ENCODE peak calls at places on chromosomes 11 and 22, in nine cellular contexts. F, A, U, N, Q, P, X, O and B are unnamed samples.

GRCh38 chr11:116790167-116791001 is 1.3 kb downstream of the APOA5 start:
- DNase-seq in F (no peak), A (no peak), U (no peak), N (no peak), Q (no peak), P (no peak), X (no peak), O (no peak), B (no peak)

GRCh38 chr22:25969286-25969685 is 200.0 kb upstream of the SEZ6L start:
- DNase-seq in F (no peak), A (no peak), U (no peak), N (no peak), Q (no peak), P (no peak), X (no peak), O (no peak), B (no peak)

GRCh38 chr11:14357843-14358728 is 897 bp downstream of the RRAS2 start:
- DNase-seq in F (peak), A (peak), U (no peak), N (peak), Q (no peak), P (peak), X (peak), O (peak), B (peak)

GRCh38 chr11:118610220-118610772 is 2.9 kb downstream of the PHLDB1 start:
- DNase-seq in F (no peak), A (no peak), U (no peak), N (no peak), Q (no peak), P (no peak), X (no peak), O (no peak), B (no peak)

GRCh38 chr22:24025475-24025874 is 14.4 kb downstream of the CABIN1 start:
- DNase-seq in F (no peak), A (no peak), U (no peak), N (no peak), Q (no peak), P (peak), X (no peak), O (no peak), B (no peak)

GRCh38 chr22:45828836-45829235 is 148.1 kb downstream of the WNT7B start:
- DNase-seq in F (no peak), A (no peak), U (no peak), N (no peak), Q (no peak), P (no peak), X (no peak), O (no peak), B (no peak)

GRCh38 chr11:2151500-2152257 is 9.3 kb downstream of the INS start:
- DNase-seq in F (peak), A (peak), U (peak), N (peak), Q (no peak), P (peak), X (peak), O (peak), B (peak)

GRCh38 chr11:117378966-117379865 is 51.6 kb downstream of the CEP164 start:
- DNase-seq in F (no peak), A (no peak), U (no peak), N (no peak), Q (no peak), P (no peak), X (no peak), O (no peak), B (no peak)

GRCh38 chr11:124814739-124815138 is 14.5 kb upstream of the MSANTD2 start:
- DNase-seq in F (no peak), A (no peak), U (no peak), N (no peak), Q (no peak), P (no peak), X (no peak), O (no peak), B (no peak)

GRCh38 chr11:11845551-11845950 is 3.8 kb downstream of the USP47 start:
- DNase-seq in F (no peak), A (no peak), U (no peak), N (no peak), Q (no peak), P (no peak), X (no peak), O (peak), B (no peak)

GRCh38 chr11:57377098-57377497 is 3.9 kb downstream of the PRG3 start:
- DNase-seq in F (no peak), A (no peak), U (no peak), N (no peak), Q (no peak), P (no peak), X (no peak), O (no peak), B (no peak)

GRCh38 chr22:31210830-31211503 is 1.1 kb upstream of the LIMK2 start:
- DNase-seq in F (no peak), A (no peak), U (no peak), N (peak), Q (no peak), P (no peak), X (no peak), O (no peak), B (no peak)

GRCh38 chr11:11717064-11717725 is 95.4 kb upstream of the GALNT18 start:
- DNase-seq in F (no peak), A (no peak), U (no peak), N (no peak), Q (no peak), P (no peak), X (no peak), O (no peak), B (no peak)

GRCh38 chr11:18265949-18266348 is at the start of gene SAA1:
- DNase-seq in F (no peak), A (no peak), U (no peak), N (no peak), Q (no peak), P (no peak), X (no peak), O (no peak), B (no peak)

GRCh38 chr22:36659762-36660509 is 43.6 kb downstream of the CACNG2 start:
- DNase-seq in F (peak), A (peak), U (peak), N (no peak), Q (no peak), P (peak), X (no peak), O (peak), B (peak)